ENCODE peak calls at places on chromosomes 4 and X, in seven cellular contexts. S is SHP77; Q is A549; R is mesothelial cell of epicardium; J is NCI-H1436; V is activated CD8-positive, alpha-beta memory T cell treated with anti-CD3 and anti-CD28 coated beads for 48 hours; O is stimulated activated CD8-positive, alpha-beta memory T cell treated with anti-CD3 and anti-CD28 coated beads, Interleukin-15, amount 100 ng/mL, for 1 hour. U is an unnamed sample.

GRCh38 chr4:170581322-170581721 is 491.6 kb upstream of the AADAT start:
- DNase-seq in S (no peak), Q (no peak), R (no peak), J (no peak), V (no peak), O (no peak), U (no peak)

GRCh38 chrX:23803931-23804381 is 21.0 kb downstream of the SAT1 start:
- DNase-seq in S (no peak), Q (peak), R (no peak), J (no peak), V (no peak), O (no peak), U (no peak)

GRCh38 chr4:101071241-101071640 is 276.1 kb downstream of the PPP3CA start:
- DNase-seq in S (no peak), Q (no peak), R (no peak), J (no peak), V (no peak), O (no peak), U (no peak)

GRCh38 chrX:68832101-68832416 is 3.2 kb downstream of the EFNB1 start:
- DNase-seq in S (no peak), Q (no peak), R (peak), J (no peak), V (no peak), O (no peak), U (no peak)

GRCh38 chr4:25427871-25428270 is 50.8 kb downstream of the ANAPC4 start:
- DNase-seq in S (no peak), Q (no peak), R (no peak), J (no peak), V (no peak), O (no peak), U (no peak)

GRCh38 chr4:76977731-76978350 is 28.3 kb downstream of the SEPTIN11 start:
- DNase-seq in S (no peak), Q (no peak), R (no peak), J (no peak), V (no peak), O (no peak), U (no peak)

GRCh38 chr4:46844325-46844917 is 64.6 kb downstream of the COX7B2 start:
- DNase-seq in S (peak), Q (peak), R (peak), J (peak), V (peak), O (no peak), U (peak)

GRCh38 chr4:23425570-23425969 is 464.3 kb downstream of the PPARGC1A start:
- DNase-seq in S (no peak), Q (no peak), R (no peak), J (no peak), V (no peak), O (no peak), U (no peak)

GRCh38 chr4:121758896-121759568 is 5.9 kb downstream of the SMIM43 start:
- DNase-seq in S (no peak), Q (peak), R (no peak), J (no peak), V (no peak), O (no peak), U (no peak)

GRCh38 chr4:139454111-139454600 is at the start of gene RAB33B:
- DNase-seq in S (peak), Q (no peak), R (no peak), J (no peak), V (no peak), O (no peak), U (no peak)

GRCh38 chr4:26032572-26033320 is 118.7 kb downstream of the SMIM20 start:
- DNase-seq in S (no peak), Q (no peak), R (no peak), J (no peak), V (no peak), O (no peak), U (no peak)

GRCh38 chr4:15003891-15004700 is 1.8 kb downstream of the CPEB2 start:
- DNase-seq in S (no peak), Q (no peak), R (peak), J (no peak), V (peak), O (peak), U (no peak)

GRCh38 chr4:3473251-3473942 is 10.3 kb downstream of the DOK7 start:
- DNase-seq in S (no peak), Q (no peak), R (no peak), J (no peak), V (no peak), O (no peak), U (no peak)

GRCh38 chr4:109930469-109930868 is 17.8 kb downstream of the EGF start:
- DNase-seq in S (no peak), Q (no peak), R (no peak), J (no peak), V (no peak), O (no peak), U (no peak)

GRCh38 chr4:8916251-8916913 is 44.7 kb upstream of the HMX1 start:
- DNase-seq in S (no peak), Q (no peak), R (no peak), J (no peak), V (no peak), O (no peak), U (no peak)

GRCh38 chr4:66178901-66179300 is 508.6 kb upstream of the EPHA5 start:
- DNase-seq in S (no peak), Q (peak), R (no peak), J (no peak), V (no peak), O (no peak), U (no peak)

GRCh38 chrX:86171366-86171765 is 23.1 kb downstream of the DACH2 start:
- DNase-seq in S (peak), Q (peak), R (no peak), J (peak), V (no peak), O (no peak), U (no peak)

GRCh38 chr4:81038636-81039350 is 8.3 kb downstream of the BMP3 start:
- DNase-seq in S (no peak), Q (no peak), R (no peak), J (no peak), V (no peak), O (no peak), U (no peak)

GRCh38 chr4:161555689-161556660 is 607.8 kb downstream of the FSTL5 start:
- DNase-seq in S (no peak), Q (peak), R (no peak), J (no peak), V (no peak), O (no peak), U (no peak)

GRCh38 chr4:140250989-140251552 is 97.1 kb upstream of the MAML3 start:
- DNase-seq in S (no peak), Q (no peak), R (no peak), J (no peak), V (no peak), O (no peak), U (no peak)

GRCh38 chr4:23856630-23857029 is 33.2 kb downstream of the PPARGC1A start:
- DNase-seq in S (no peak), Q (no peak), R (no peak), J (no peak), V (no peak), O (no peak), U (no peak)

GRCh38 chr4:168220893-168221292 is 97.7 kb downstream of the DDX60 start:
- DNase-seq in S (no peak), Q (no peak), R (no peak), J (no peak), V (no peak), O (no peak), U (no peak)

GRCh38 chrX:39850630-39851152 is 247.1 kb downstream of the BCOR start:
- DNase-seq in S (no peak), Q (no peak), R (no peak), J (no peak), V (no peak), O (no peak), U (no peak)

GRCh38 chrX:12002876-12003275 is 135.4 kb upstream of the FRMPD4 start:
- DNase-seq in S (no peak), Q (no peak), R (no peak), J (no peak), V (no peak), O (no peak), U (no peak)

GRCh38 chr4:78079701-78080430 is 22.7 kb downstream of the FRAS1 start:
- DNase-seq in S (no peak), Q (no peak), R (no peak), J (peak), V (no peak), O (no peak), U (no peak)

GRCh38 chr4:48944659-48945290 is 38.2 kb upstream of the OCIAD2 start:
- DNase-seq in S (no peak), Q (peak), R (no peak), J (no peak), V (peak), O (no peak), U (no peak)

GRCh38 chr4:154010377-154010776 is 221.5 kb upstream of the SFRP2 start:
- DNase-seq in S (no peak), Q (no peak), R (no peak), J (no peak), V (no peak), O (no peak), U (no peak)

GRCh38 chr4:46931981-46932380 is 22.9 kb upstream of the COX7B2 start:
- DNase-seq in S (no peak), Q (peak), R (no peak), J (no peak), V (no peak), O (no peak), U (no peak)

GRCh38 chr4:6472008-6472386 is 417 bp downstream of the PPP2R2C start:
- DNase-seq in S (no peak), Q (no peak), R (peak), J (no peak), V (no peak), O (no peak), U (no peak)

GRCh38 chrX:12480956-12481355 is 310.3 kb upstream of the PRPS2 start:
- DNase-seq in S (no peak), Q (no peak), R (no peak), J (no peak), V (no peak), O (no peak), U (no peak)

GRCh38 chr4:88822034-88822433 is 124.4 kb upstream of the NAP1L5 start:
- DNase-seq in S (no peak), Q (no peak), R (no peak), J (no peak), V (no peak), O (no peak), U (no peak)

GRCh38 chr4:84503495-84504437 is 4.7 kb upstream of the NKX6-1 start:
- DNase-seq in S (peak), Q (peak), R (no peak), J (peak), V (no peak), O (no peak), U (peak)

GRCh38 chr4:184805462-184806245 is 20.1 kb downstream of the ACSL1 start:
- DNase-seq in S (no peak), Q (no peak), R (no peak), J (peak), V (no peak), O (no peak), U (no peak)

GRCh38 chrX:22666441-22666840 is 333.3 kb upstream of the DDX53 start:
- DNase-seq in S (no peak), Q (peak), R (no peak), J (no peak), V (no peak), O (no peak), U (peak)

GRCh38 chr4:1751919-1752283 is 30.6 kb downstream of the TACC3 start:
- DNase-seq in S (no peak), Q (no peak), R (no peak), J (no peak), V (no peak), O (no peak), U (no peak)

U was measured in NCI-H1048.